ENCODE peak calls at places on chromosomes 2 and 18, in eight cellular contexts. M is activated CD4-positive, alpha-beta T cell treated with anti-CD3 and anti-CD28 coated beads for 36 hours; E is natural killer cell; A is upper lobe of left lung; S is Right ventricle myocardium inferior; C is activated CD8-positive, alpha-beta T cell treated with anti-CD3 and anti-CD28 coated beads for 36 hours; W is lower lobe of right lung; B is GM12878. R is an unnamed sample.

GRCh38 chr18:73793386-73793785 is 354.2 kb downstream of the FBXO15 start:
- ATAC-seq in S (no peak), B (no peak), A (no peak), M (no peak), W (no peak), C (no peak), E (no peak), R (no peak)

GRCh38 chr18:32093106-32093511 is 1.4 kb downstream of the RNF138 start:
- ATAC-seq in E (peak), W (peak), S (peak), C (no peak), M (no peak), A (peak), B (peak), R (no peak)

GRCh38 chr2:143575340-143575739 is 446.1 kb downstream of the ARHGAP15 start:
- ATAC-seq in M (no peak), C (no peak), B (peak), S (no peak), A (no peak), E (no peak), W (no peak), R (no peak)

GRCh38 chr2:46874236-46874929 is 41.2 kb downstream of the MCFD2 start:
- ATAC-seq in A (no peak), B (no peak), E (no peak), S (no peak), C (no peak), M (no peak), W (no peak), R (no peak)

GRCh38 chr18:75173125-75173432 is 35.9 kb downstream of the PTGR3 start:
- ATAC-seq in A (peak), W (no peak), C (no peak), M (no peak), E (no peak), B (peak), S (peak), R (no peak)

GRCh38 chr18:45086777-45087176 is 406.1 kb downstream of the SETBP1 start:
- ATAC-seq in A (no peak), B (peak), C (no peak), S (no peak), W (no peak), M (no peak), E (no peak), R (no peak)

GRCh38 chr2:42216712-42217111 is 47.6 kb downstream of the EML4 start:
- ATAC-seq in C (no peak), S (no peak), B (no peak), W (peak), M (no peak), E (no peak), A (peak), R (peak)

GRCh38 chr18:21826641-21827302 is 86.2 kb downstream of the MIB1 start:
- ATAC-seq in B (no peak), C (no peak), E (no peak), A (no peak), W (no peak), S (peak), M (no peak), R (no peak)

GRCh38 chr2:218291318-218291933 is 877 bp downstream of the TMBIM1 start:
- ATAC-seq in M (no peak), C (no peak), W (peak), E (no peak), A (peak), S (peak), B (peak), R (no peak)

GRCh38 chr2:74107071-74107470 is 40.6 kb downstream of the BOLA3 start:
- ATAC-seq in W (no peak), M (no peak), C (no peak), E (no peak), S (no peak), B (no peak), A (no peak), R (no peak)

GRCh38 chr2:121099329-121100318 is 185.4 kb downstream of the TFCP2L1 start:
- ATAC-seq in B (peak), W (peak), S (peak), E (no peak), C (no peak), M (no peak), A (peak), R (no peak)

GRCh38 chr18:12766986-12767433 is 64.2 kb downstream of the PSMG2 start:
- ATAC-seq in C (no peak), B (no peak), W (no peak), A (peak), M (no peak), E (no peak), S (no peak), R (no peak)

GRCh38 chr2:196434217-196434616 is 205.3 kb upstream of the CCDC150 start:
- ATAC-seq in E (no peak), W (no peak), B (no peak), A (no peak), M (no peak), C (no peak), S (peak), R (no peak)

GRCh38 chr18:2717407-2717806 is 61.9 kb downstream of the SMCHD1 start:
- ATAC-seq in M (no peak), E (no peak), B (no peak), W (no peak), C (no peak), S (peak), A (no peak), R (no peak)

GRCh38 chr2:75047907-75048625 is 89.6 kb downstream of the POLE4 start:
- ATAC-seq in E (no peak), W (no peak), M (no peak), C (no peak), A (no peak), S (peak), B (no peak), R (no peak)

GRCh38 chr2:98552499-98553179 is 55.7 kb downstream of the COA5 start:
- ATAC-seq in S (no peak), A (no peak), B (no peak), C (no peak), M (peak), E (no peak), W (no peak), R (peak)

GRCh38 chr2:185821467-185821866 is 82.9 kb downstream of the FSIP2 start:
- ATAC-seq in S (no peak), B (no peak), M (no peak), A (no peak), W (no peak), C (no peak), E (no peak), R (no peak)

GRCh38 chr18:76948345-76948744 is 126.0 kb downstream of the ZNF236 start:
- ATAC-seq in C (no peak), A (no peak), B (no peak), W (no peak), S (no peak), E (no peak), M (no peak), R (peak)

GRCh38 chr2:225693259-225693658 is 293.7 kb downstream of the NYAP2 start:
- ATAC-seq in B (no peak), W (no peak), C (no peak), M (no peak), S (no peak), A (no peak), E (no peak), R (no peak)

GRCh38 chr2:19706332-19706731 is 195.5 kb downstream of the TTC32 start:
- ATAC-seq in E (no peak), B (no peak), S (no peak), W (no peak), C (no peak), A (no peak), M (no peak), R (no peak)

GRCh38 chr2:2028041-2028440 is 283.7 kb upstream of the PXDN start:
- ATAC-seq in A (no peak), S (no peak), B (no peak), E (no peak), C (no peak), M (no peak), W (no peak), R (no peak)

GRCh38 chr2:112839407-112840067 is 3.0 kb upstream of the IL1B start:
- ATAC-seq in S (peak), A (peak), C (no peak), E (no peak), B (no peak), W (peak), M (no peak), R (peak)

GRCh38 chr2:10431797-10432196 is 16.3 kb downstream of the ODC1 start:
- ATAC-seq in W (peak), E (no peak), M (no peak), C (peak), A (no peak), S (no peak), B (peak), R (no peak)

GRCh38 chr2:16466133-16466820 is 199.4 kb downstream of the CYRIA start:
- ATAC-seq in W (no peak), B (no peak), A (no peak), M (peak), C (no peak), E (no peak), S (no peak), R (no peak)

GRCh38 chr2:768484-768883 is 91.3 kb upstream of the TMEM18 start:
- ATAC-seq in C (no peak), B (no peak), E (no peak), A (no peak), S (no peak), M (no peak), W (no peak), R (no peak)

GRCh38 chr2:95042472-95043271 is 17.2 kb downstream of the MAL start:
- ATAC-seq in E (no peak), A (peak), S (peak), M (peak), W (peak), C (peak), B (peak), R (peak)

GRCh38 chr2:19295998-19296502 is 62.4 kb downstream of the OSR1 start:
- ATAC-seq in E (no peak), A (no peak), C (no peak), B (no peak), M (no peak), W (no peak), S (no peak), R (no peak)

GRCh38 chr2:84694088-84694622 is 177.9 kb downstream of the DNAH6 start:
- ATAC-seq in A (no peak), S (no peak), B (no peak), E (peak), C (peak), M (peak), W (no peak), R (peak)

GRCh38 chr2:203673933-203674332 is 32.5 kb upstream of the CD28 start:
- ATAC-seq in A (peak), B (peak), C (peak), S (peak), W (no peak), E (peak), M (peak), R (peak)

GRCh38 chr18:2914185-2914584 is 67.4 kb downstream of the EMILIN2 start:
- ATAC-seq in E (no peak), B (no peak), S (peak), A (peak), M (no peak), C (no peak), W (no peak), R (no peak)

R was measured in activated T-helper 17 cell treated with anti-CD3 and anti-CD28 coated beads, Interleukin-2, amount 50 U/mL, for 72 hours.